ENCODE peak calls at places on chromosomes 3 and 15, in eight cellular contexts. E, T, R, C, H, Q, L and V are unnamed samples.

GRCh38 chr15:56832125-56832524 is 86.3 kb upstream of the TCF12 start:
- DNase-seq in Q (no peak), R (no peak), E (no peak), L (peak), T (peak), C (no peak), H (no peak), V (no peak)

GRCh38 chr15:34122771-34123183 is 20.9 kb downstream of the PGBD4 start:
- DNase-seq in C (no peak), T (peak), Q (no peak), R (no peak), L (peak), H (no peak), E (no peak), V (no peak)

GRCh38 chr3:53843195-53844177 is 2.7 kb downstream of the CHDH start:
- DNase-seq in R (no peak), H (no peak), T (no peak), E (no peak), C (no peak), L (no peak), Q (no peak), V (no peak)

GRCh38 chr15:50065264-50065663 is 53.8 kb downstream of the ATP8B4 start:
- DNase-seq in C (no peak), E (no peak), H (no peak), Q (no peak), L (no peak), T (no peak), R (no peak), V (no peak)

GRCh38 chr3:8069471-8069870 is 432.2 kb upstream of the LMCD1 start:
- DNase-seq in Q (no peak), H (no peak), R (no peak), C (no peak), L (no peak), T (no peak), E (no peak), V (no peak)

GRCh38 chr3:11307830-11308432 is 35.7 kb downstream of the ATG7 start:
- DNase-seq in L (no peak), Q (no peak), E (no peak), H (no peak), R (no peak), T (no peak), C (no peak), V (no peak)

GRCh38 chr3:172073262-172073915 is 34.0 kb downstream of the FNDC3B start:
- DNase-seq in T (no peak), R (no peak), L (no peak), E (no peak), H (no peak), C (no peak), Q (no peak), V (no peak)

GRCh38 chr3:121175083-121175482 is 267.1 kb downstream of the STXBP5L start:
- DNase-seq in L (no peak), R (no peak), E (no peak), Q (no peak), H (no peak), C (no peak), T (no peak), V (no peak)

GRCh38 chr3:9730747-9731205 is 759 bp upstream of the BRPF1 start:
- DNase-seq in Q (no peak), E (no peak), L (no peak), H (no peak), T (no peak), R (no peak), C (no peak), V (no peak)

GRCh38 chr3:88003115-88003755 is 55.6 kb downstream of the CGGBP1 start:
- DNase-seq in R (peak), H (peak), T (peak), E (no peak), L (peak), Q (no peak), C (no peak), V (no peak)

GRCh38 chr3:42688016-42688415 is 2.7 kb downstream of the KLHL40 start:
- DNase-seq in L (no peak), E (peak), C (no peak), Q (no peak), R (no peak), H (no peak), T (no peak), V (peak)

GRCh38 chr3:112074006-112074405 is 12.2 kb upstream of the C3orf52 start:
- DNase-seq in Q (no peak), R (no peak), T (peak), C (no peak), E (no peak), L (no peak), H (no peak), V (no peak)

GRCh38 chr3:142595581-142595950 is 627 bp upstream of the PLS1 start:
- DNase-seq in H (peak), R (peak), E (no peak), T (peak), Q (peak), L (peak), C (no peak), V (no peak)

GRCh38 chr15:89244512-89244869 is 712 bp downstream of the FANCI start:
- DNase-seq in C (no peak), Q (no peak), H (no peak), R (peak), E (no peak), T (no peak), L (no peak), V (no peak)

GRCh38 chr15:78051622-78052405 is 25.7 kb downstream of the TBC1D2B start:
- DNase-seq in L (no peak), Q (no peak), E (no peak), R (peak), C (no peak), H (peak), T (peak), V (no peak)

GRCh38 chr3:45479627-45480026 is 91.3 kb downstream of the LARS2 start:
- DNase-seq in Q (no peak), E (no peak), R (no peak), H (no peak), T (peak), L (peak), C (no peak), V (no peak)

GRCh38 chr15:83943849-83944404 is 290.0 kb downstream of the ADAMTSL3 start:
- DNase-seq in Q (no peak), H (no peak), L (no peak), R (no peak), C (no peak), E (no peak), T (peak), V (no peak)

GRCh38 chr3:13263770-13264467 is 156.2 kb downstream of the NUP210 start:
- DNase-seq in R (peak), Q (no peak), H (no peak), E (no peak), L (no peak), C (no peak), T (no peak), V (no peak)

GRCh38 chr15:75346796-75347221 is at the start of gene NEIL1:
- DNase-seq in E (no peak), C (no peak), Q (no peak), H (no peak), L (no peak), T (no peak), R (no peak), V (no peak)

GRCh38 chr3:72494076-72495000 is 353.9 kb downstream of the SHQ1 start:
- DNase-seq in L (no peak), C (no peak), R (no peak), H (no peak), E (no peak), T (peak), Q (no peak), V (no peak)

GRCh38 chr3:124235446-124235845 is 243.5 kb upstream of the ROPN1 start:
- DNase-seq in L (no peak), R (no peak), H (no peak), Q (no peak), T (no peak), E (no peak), C (no peak), V (no peak)

GRCh38 chr3:148513066-148513671 is 184.5 kb upstream of the AGTR1 start:
- DNase-seq in R (no peak), T (peak), E (no peak), H (no peak), Q (no peak), L (no peak), C (no peak), V (no peak)

GRCh38 chr3:187012609-187013051 is 82.3 kb downstream of the ST6GAL1 start:
- DNase-seq in T (peak), H (peak), C (peak), L (no peak), E (no peak), Q (no peak), R (no peak), V (peak)

GRCh38 chr3:23629181-23629893 is 176.4 kb upstream of the UBE2E1 start:
- DNase-seq in L (no peak), H (peak), Q (no peak), R (peak), T (peak), C (no peak), E (no peak), V (no peak)

GRCh38 chr3:188911033-188911850 is 260.5 kb upstream of the TPRG1 start:
- DNase-seq in H (no peak), T (no peak), Q (no peak), C (no peak), E (no peak), R (no peak), L (no peak), V (no peak)

GRCh38 chr15:85402195-85402921 is 22.0 kb downstream of the AKAP13 start:
- DNase-seq in R (peak), C (no peak), T (peak), H (no peak), Q (no peak), E (no peak), L (no peak), V (no peak)